ENCODE peak calls at places on chromosome 17, in nine cellular contexts. R, G, Y, O, E, A, D, I and S are unnamed samples.

GRCh38 chr17:35496470-35497290 is 40.8 kb downstream of the SLFN12L start:
- DNase-seq in I (no peak), A (no peak), R (no peak), O (no peak), E (no peak), Y (no peak), G (no peak), D (no peak), S (no peak)

GRCh38 chr17:80214878-80215210 is 5.3 kb downstream of the SGSH start:
- DNase-seq in Y (no peak), E (no peak), G (no peak), R (no peak), O (no peak), A (no peak), I (no peak), D (no peak), S (no peak)

GRCh38 chr17:58081641-58082340 is 1.4 kb upstream of the DYNLL2 start:
- DNase-seq in D (no peak), Y (no peak), G (no peak), R (no peak), A (no peak), O (no peak), E (no peak), I (no peak), S (no peak)

GRCh38 chr17:45189002-45189401 is 27.3 kb downstream of the HEXIM2 start:
- DNase-seq in D (no peak), O (no peak), E (no peak), R (no peak), Y (no peak), I (no peak), A (no peak), G (no peak), S (no peak)

GRCh38 chr17:64491034-64491860 is 5.6 kb downstream of the POLG2 start:
- DNase-seq in E (no peak), R (no peak), D (no peak), I (no peak), A (no peak), Y (peak), O (no peak), G (peak), S (peak)

GRCh38 chr17:80649200-80649644 is 104.6 kb downstream of the RPTOR start:
- DNase-seq in G (no peak), O (no peak), E (no peak), R (no peak), I (no peak), Y (no peak), A (no peak), D (no peak), S (peak)

GRCh38 chr17:57889252-57889651 is 39.4 kb upstream of the MRPS23 start:
- DNase-seq in A (no peak), E (no peak), D (no peak), O (no peak), I (no peak), G (no peak), Y (no peak), R (no peak), S (no peak)

GRCh38 chr17:68435361-68435760 is 21.9 kb downstream of the WIPI1 start:
- DNase-seq in I (no peak), O (no peak), D (no peak), A (no peak), G (no peak), Y (no peak), R (no peak), E (no peak), S (no peak)

GRCh38 chr17:77616243-77616731 is 342.2 kb upstream of the TNRC6C start:
- DNase-seq in I (no peak), E (no peak), R (no peak), O (no peak), G (peak), D (no peak), A (no peak), Y (no peak), S (peak)

GRCh38 chr17:28524476-28525415 is 18.6 kb downstream of the FOXN1 start:
- DNase-seq in I (no peak), Y (no peak), D (peak), G (peak), R (peak), E (no peak), A (no peak), O (no peak), S (peak)

GRCh38 chr17:29086628-29087332 is 43.8 kb downstream of the PIPOX start:
- DNase-seq in O (no peak), E (no peak), G (no peak), D (no peak), R (no peak), I (no peak), Y (no peak), A (no peak), S (no peak)

GRCh38 chr17:80104321-80104955 is 3.1 kb downstream of the GAA start:
- DNase-seq in D (no peak), Y (no peak), R (no peak), A (no peak), E (no peak), O (no peak), I (peak), G (peak), S (no peak)